ENCODE peak calls at places on chromosome 7, in four cellular contexts. One of them, this sample, is unnamed.

GRCh38 chr7:151615058-151615457 is 95.4 kb upstream of the RHEB start:
- DNase-seq in GM23338: no peak
- DNase-seq in colonic mucosa: no peak
- DNase-seq in A549: no peak
- DNase-seq in this sample: no peak

GRCh38 chr7:10239643-10240345 is 733.9 kb upstream of the PHF14 start:
- DNase-seq in GM23338: no peak
- DNase-seq in A549: no peak
- DNase-seq in colonic mucosa: no peak
- DNase-seq in this sample: no peak

GRCh38 chr7:3937564-3937963 is 636.5 kb downstream of the SDK1 start:
- DNase-seq in GM23338: no peak
- DNase-seq in colonic mucosa: no peak
- DNase-seq in A549: no peak
- DNase-seq in this sample: no peak

GRCh38 chr7:135994466-135995205 is 17.5 kb upstream of the MTPN start:
- DNase-seq in colonic mucosa: no peak
- DNase-seq in A549: peak; percentile 9
- DNase-seq in GM23338: no peak
- DNase-seq in this sample: no peak

GRCh38 chr7:130732980-130733865 is 784 bp downstream of the KLF14 start:
- DNase-seq in GM23338: peak; percentile 68
- DNase-seq in A549: peak; percentile 9
- DNase-seq in colonic mucosa: peak; percentile 43
- DNase-seq in this sample: no peak

GRCh38 chr7:91636129-91636724 is 244.3 kb downstream of the MTERF1 start:
- DNase-seq in A549: peak; percentile 46
- DNase-seq in colonic mucosa: peak; percentile 22
- DNase-seq in GM23338: peak; percentile 82
- DNase-seq in this sample: peak; percentile 11

GRCh38 chr7:51366930-51367613 is 50.5 kb upstream of the COBL start:
- DNase-seq in colonic mucosa: peak; percentile 45
- DNase-seq in GM23338: peak; percentile 91
- DNase-seq in A549: peak; percentile 57
- DNase-seq in this sample: peak; percentile 48

GRCh38 chr7:136150311-136150710 is 173.2 kb upstream of the MTPN start:
- DNase-seq in colonic mucosa: no peak
- DNase-seq in GM23338: no peak
- DNase-seq in A549: no peak
- DNase-seq in this sample: no peak

GRCh38 chr7:128352138-128352537 is 8.4 kb upstream of the RBM28 start:
- DNase-seq in A549: peak; percentile 22
- DNase-seq in GM23338: peak; percentile 95
- DNase-seq in colonic mucosa: no peak
- DNase-seq in this sample: peak; percentile 17

GRCh38 chr7:41996381-41997035 is 240.5 kb downstream of the GLI3 start:
- DNase-seq in GM23338: no peak
- DNase-seq in A549: no peak
- DNase-seq in colonic mucosa: no peak
- DNase-seq in this sample: no peak

GRCh38 chr7:46879783-46880182 is 702.1 kb downstream of the TNS3 start:
- DNase-seq in colonic mucosa: no peak
- DNase-seq in GM23338: no peak
- DNase-seq in A549: no peak
- DNase-seq in this sample: no peak

GRCh38 chr7:17786314-17786852 is 153.9 kb downstream of the SNX13 start:
- DNase-seq in GM23338: no peak
- DNase-seq in colonic mucosa: no peak
- DNase-seq in A549: no peak
- DNase-seq in this sample: no peak

DNA sequence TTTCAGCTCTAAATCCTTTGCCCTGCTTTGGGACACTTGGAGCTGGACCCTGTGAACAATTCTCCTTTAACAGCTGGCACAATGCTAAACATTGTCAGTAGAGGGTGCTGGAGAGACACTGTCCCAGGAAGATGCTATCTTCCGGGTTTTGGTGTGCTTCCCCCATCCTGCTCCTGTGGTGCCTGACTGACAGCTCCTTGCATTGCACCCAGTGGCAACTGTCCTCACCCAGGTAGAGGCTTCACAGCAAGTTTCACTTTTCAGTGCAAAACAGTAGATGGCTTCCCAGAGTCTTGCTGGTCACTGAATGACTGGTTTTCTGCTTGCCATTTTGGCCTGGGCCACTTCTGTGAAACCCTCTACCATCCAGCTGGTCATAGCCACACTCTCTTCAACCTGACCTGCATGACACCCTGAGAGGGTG is 77.3 kb downstream of the CDC14C start:
- DNase-seq in GM23338: peak; percentile 91
- DNase-seq in colonic mucosa: peak; percentile 37
- DNase-seq in A549: peak; percentile 45
- DNase-seq in this sample: peak; percentile 42
- TF ChIP-seq CTCF in GM23338: peak; percentile 86
- TF ChIP-seq CTCF in colonic mucosa: peak; percentile 45
- TF ChIP-seq CTCF in A549: peak; percentile 24
- TF ChIP-seq CTCF in this sample: peak; percentile 67

GRCh38 chr7:154888690-154889089 is 114.2 kb downstream of the PAXIP1 start:
- DNase-seq in GM23338: no peak
- DNase-seq in colonic mucosa: no peak
- DNase-seq in A549: no peak
- DNase-seq in this sample: no peak
- TF ChIP-seq CTCF in GM23338: no peak
- TF ChIP-seq CTCF in colonic mucosa: no peak
- TF ChIP-seq CTCF in A549: no peak
- TF ChIP-seq CTCF in this sample: no peak

DNA sequence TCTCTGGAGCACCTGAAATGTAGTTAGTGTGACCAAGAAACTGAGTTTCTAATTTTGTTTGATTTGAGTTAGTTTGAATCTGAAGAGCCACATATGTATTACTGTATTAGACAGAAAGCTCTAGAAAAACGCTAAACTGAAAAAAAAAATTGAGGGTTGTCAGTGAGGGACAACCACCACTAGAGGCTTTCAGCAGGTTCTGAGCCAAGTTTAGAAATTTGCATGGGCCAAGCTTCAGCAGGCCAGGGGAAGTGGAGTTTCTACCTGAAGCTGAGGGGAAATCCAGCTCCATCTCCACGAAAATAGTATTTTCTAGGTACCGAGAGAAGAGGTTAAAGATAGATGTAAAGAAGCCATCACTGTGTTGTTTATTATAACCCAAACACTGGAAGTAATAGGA is 77.9 kb upstream of the PLXNA4 start:
- DNase-seq in colonic mucosa: no peak
- DNase-seq in GM23338: peak; percentile 76
- DNase-seq in A549: peak; percentile 8
- DNase-seq in this sample: no peak
- TF ChIP-seq CTCF in colonic mucosa: no peak
- TF ChIP-seq CTCF in GM23338: peak; percentile 65
- TF ChIP-seq CTCF in A549: no peak
- TF ChIP-seq CTCF in this sample: peak; percentile 30

GRCh38 chr7:107130487-107131220 is 38.1 kb upstream of the HBP1 start:
- DNase-seq in colonic mucosa: no peak
- DNase-seq in A549: peak; percentile 30
- DNase-seq in GM23338: peak; percentile 62
- DNase-seq in this sample: no peak
- TF ChIP-seq CTCF in colonic mucosa: no peak
- TF ChIP-seq CTCF in A549: no peak
- TF ChIP-seq CTCF in GM23338: peak; percentile 46
- TF ChIP-seq CTCF in this sample: no peak